ENCODE peak calls at places on chromosomes 13 and 19, in ten cellular contexts. One of them, this sample, is unnamed.

GRCh38 chr13:51249254-51249653 is 27.1 kb downstream of the FAM124A start:
- DNase-seq in Caco-2: no peak
- DNase-seq in stimulated activated CD4-positive, alpha-beta T cell treated with anti-CD3 and anti-CD28 coated beads, Interleukin-2, amount 100 ng/mL, for 48 hours: no peak
- DNase-seq in CD4-positive, alpha-beta T cell: no peak
- DNase-seq in stimulated activated CD8-positive, alpha-beta memory T cell treated with anti-CD3 and anti-CD28 coated beads, Interleukin-7, amount 100 ng/mL, for 1 hour: no peak
- DNase-seq in fibroblast of pulmonary artery: no peak
- DNase-seq in COLO829: no peak
- DNase-seq in RPMI8226: no peak
- DNase-seq in activated CD4-positive, alpha-beta T cell treated with anti-CD3 and anti-CD28 coated beads, Interleukin-2, amount 50 U/mL, for 1 hour: no peak
- DNase-seq in NCI-H2029: no peak
- DNase-seq in this sample: no peak

GRCh38 chr19:2997720-2998119 is 20.4 kb downstream of the TLE6 start:
- DNase-seq in Caco-2: no peak
- DNase-seq in stimulated activated CD4-positive, alpha-beta T cell treated with anti-CD3 and anti-CD28 coated beads, Interleukin-2, amount 100 ng/mL, for 48 hours: no peak
- DNase-seq in CD4-positive, alpha-beta T cell: no peak
- DNase-seq in stimulated activated CD8-positive, alpha-beta memory T cell treated with anti-CD3 and anti-CD28 coated beads, Interleukin-7, amount 100 ng/mL, for 1 hour: no peak
- DNase-seq in fibroblast of pulmonary artery: no peak
- DNase-seq in COLO829: no peak
- DNase-seq in RPMI8226: no peak
- DNase-seq in activated CD4-positive, alpha-beta T cell treated with anti-CD3 and anti-CD28 coated beads, Interleukin-2, amount 50 U/mL, for 1 hour: no peak
- DNase-seq in NCI-H2029: no peak
- DNase-seq in this sample: no peak

GRCh38 chr13:51221674-51222509 is at the start of gene FAM124A:
- DNase-seq in Caco-2: peak
- DNase-seq in stimulated activated CD4-positive, alpha-beta T cell treated with anti-CD3 and anti-CD28 coated beads, Interleukin-2, amount 100 ng/mL, for 48 hours: peak
- DNase-seq in CD4-positive, alpha-beta T cell: no peak
- DNase-seq in stimulated activated CD8-positive, alpha-beta memory T cell treated with anti-CD3 and anti-CD28 coated beads, Interleukin-7, amount 100 ng/mL, for 1 hour: no peak
- DNase-seq in fibroblast of pulmonary artery: no peak
- DNase-seq in COLO829: no peak
- DNase-seq in RPMI8226: peak
- DNase-seq in activated CD4-positive, alpha-beta T cell treated with anti-CD3 and anti-CD28 coated beads, Interleukin-2, amount 50 U/mL, for 1 hour: peak
- DNase-seq in NCI-H2029: peak
- DNase-seq in this sample: peak

GRCh38 chr19:55284405-55285058 is 735 bp downstream of the BRSK1 start:
- DNase-seq in Caco-2: peak
- DNase-seq in stimulated activated CD4-positive, alpha-beta T cell treated with anti-CD3 and anti-CD28 coated beads, Interleukin-2, amount 100 ng/mL, for 48 hours: no peak
- DNase-seq in CD4-positive, alpha-beta T cell: no peak
- DNase-seq in stimulated activated CD8-positive, alpha-beta memory T cell treated with anti-CD3 and anti-CD28 coated beads, Interleukin-7, amount 100 ng/mL, for 1 hour: no peak
- DNase-seq in fibroblast of pulmonary artery: no peak
- DNase-seq in COLO829: no peak
- DNase-seq in RPMI8226: no peak
- DNase-seq in activated CD4-positive, alpha-beta T cell treated with anti-CD3 and anti-CD28 coated beads, Interleukin-2, amount 50 U/mL, for 1 hour: no peak
- DNase-seq in NCI-H2029: no peak
- DNase-seq in this sample: no peak

GRCh38 chr13:33739254-33739653 is 78.7 kb upstream of the RFC3 start:
- DNase-seq in Caco-2: no peak
- DNase-seq in stimulated activated CD4-positive, alpha-beta T cell treated with anti-CD3 and anti-CD28 coated beads, Interleukin-2, amount 100 ng/mL, for 48 hours: no peak
- DNase-seq in CD4-positive, alpha-beta T cell: no peak
- DNase-seq in stimulated activated CD8-positive, alpha-beta memory T cell treated with anti-CD3 and anti-CD28 coated beads, Interleukin-7, amount 100 ng/mL, for 1 hour: no peak
- DNase-seq in fibroblast of pulmonary artery: no peak
- DNase-seq in COLO829: no peak
- DNase-seq in RPMI8226: no peak
- DNase-seq in activated CD4-positive, alpha-beta T cell treated with anti-CD3 and anti-CD28 coated beads, Interleukin-2, amount 50 U/mL, for 1 hour: no peak
- DNase-seq in NCI-H2029: no peak
- DNase-seq in this sample: no peak

GRCh38 chr13:41463823-41464602 is 6.7 kb downstream of the RGCC start:
- DNase-seq in Caco-2: no peak
- DNase-seq in stimulated activated CD4-positive, alpha-beta T cell treated with anti-CD3 and anti-CD28 coated beads, Interleukin-2, amount 100 ng/mL, for 48 hours: peak
- DNase-seq in CD4-positive, alpha-beta T cell: peak
- DNase-seq in stimulated activated CD8-positive, alpha-beta memory T cell treated with anti-CD3 and anti-CD28 coated beads, Interleukin-7, amount 100 ng/mL, for 1 hour: no peak
- DNase-seq in fibroblast of pulmonary artery: no peak
- DNase-seq in COLO829: no peak
- DNase-seq in RPMI8226: no peak
- DNase-seq in activated CD4-positive, alpha-beta T cell treated with anti-CD3 and anti-CD28 coated beads, Interleukin-2, amount 50 U/mL, for 1 hour: peak
- DNase-seq in NCI-H2029: no peak
- DNase-seq in this sample: peak

GRCh38 chr13:30744056-30744684 is 8.8 kb downstream of the ALOX5AP start:
- DNase-seq in Caco-2: no peak
- DNase-seq in stimulated activated CD4-positive, alpha-beta T cell treated with anti-CD3 and anti-CD28 coated beads, Interleukin-2, amount 100 ng/mL, for 48 hours: peak
- DNase-seq in CD4-positive, alpha-beta T cell: peak
- DNase-seq in stimulated activated CD8-positive, alpha-beta memory T cell treated with anti-CD3 and anti-CD28 coated beads, Interleukin-7, amount 100 ng/mL, for 1 hour: peak
- DNase-seq in fibroblast of pulmonary artery: no peak
- DNase-seq in COLO829: no peak
- DNase-seq in RPMI8226: peak
- DNase-seq in activated CD4-positive, alpha-beta T cell treated with anti-CD3 and anti-CD28 coated beads, Interleukin-2, amount 50 U/mL, for 1 hour: peak
- DNase-seq in NCI-H2029: no peak
- DNase-seq in this sample: peak

GRCh38 chr13:26037302-26037701 is 14.5 kb downstream of the SHISA2 start:
- DNase-seq in Caco-2: peak
- DNase-seq in stimulated activated CD4-positive, alpha-beta T cell treated with anti-CD3 and anti-CD28 coated beads, Interleukin-2, amount 100 ng/mL, for 48 hours: no peak
- DNase-seq in CD4-positive, alpha-beta T cell: no peak
- DNase-seq in stimulated activated CD8-positive, alpha-beta memory T cell treated with anti-CD3 and anti-CD28 coated beads, Interleukin-7, amount 100 ng/mL, for 1 hour: no peak
- DNase-seq in fibroblast of pulmonary artery: no peak
- DNase-seq in COLO829: no peak
- DNase-seq in RPMI8226: peak
- DNase-seq in activated CD4-positive, alpha-beta T cell treated with anti-CD3 and anti-CD28 coated beads, Interleukin-2, amount 50 U/mL, for 1 hour: no peak
- DNase-seq in NCI-H2029: no peak
- DNase-seq in this sample: peak

GRCh38 chr13:112931028-112931934 is 37.7 kb upstream of the MCF2L start:
- DNase-seq in Caco-2: peak
- DNase-seq in stimulated activated CD4-positive, alpha-beta T cell treated with anti-CD3 and anti-CD28 coated beads, Interleukin-2, amount 100 ng/mL, for 48 hours: no peak
- DNase-seq in CD4-positive, alpha-beta T cell: no peak
- DNase-seq in stimulated activated CD8-positive, alpha-beta memory T cell treated with anti-CD3 and anti-CD28 coated beads, Interleukin-7, amount 100 ng/mL, for 1 hour: no peak
- DNase-seq in fibroblast of pulmonary artery: peak
- DNase-seq in COLO829: peak
- DNase-seq in RPMI8226: peak
- DNase-seq in activated CD4-positive, alpha-beta T cell treated with anti-CD3 and anti-CD28 coated beads, Interleukin-2, amount 50 U/mL, for 1 hour: no peak
- DNase-seq in NCI-H2029: peak
- DNase-seq in this sample: peak

GRCh38 chr19:47267350-47267759 is 7.3 kb upstream of the INAFM1 start:
- DNase-seq in Caco-2: no peak
- DNase-seq in stimulated activated CD4-positive, alpha-beta T cell treated with anti-CD3 and anti-CD28 coated beads, Interleukin-2, amount 100 ng/mL, for 48 hours: no peak
- DNase-seq in CD4-positive, alpha-beta T cell: no peak
- DNase-seq in stimulated activated CD8-positive, alpha-beta memory T cell treated with anti-CD3 and anti-CD28 coated beads, Interleukin-7, amount 100 ng/mL, for 1 hour: no peak
- DNase-seq in fibroblast of pulmonary artery: no peak
- DNase-seq in COLO829: no peak
- DNase-seq in RPMI8226: no peak
- DNase-seq in activated CD4-positive, alpha-beta T cell treated with anti-CD3 and anti-CD28 coated beads, Interleukin-2, amount 50 U/mL, for 1 hour: no peak
- DNase-seq in NCI-H2029: no peak
- DNase-seq in this sample: no peak

GRCh38 chr19:11261902-11262839 is at the start of gene DOCK6:
- DNase-seq in Caco-2: peak
- DNase-seq in stimulated activated CD4-positive, alpha-beta T cell treated with anti-CD3 and anti-CD28 coated beads, Interleukin-2, amount 100 ng/mL, for 48 hours: peak
- DNase-seq in CD4-positive, alpha-beta T cell: no peak
- DNase-seq in stimulated activated CD8-positive, alpha-beta memory T cell treated with anti-CD3 and anti-CD28 coated beads, Interleukin-7, amount 100 ng/mL, for 1 hour: no peak
- DNase-seq in fibroblast of pulmonary artery: no peak
- DNase-seq in COLO829: no peak
- DNase-seq in RPMI8226: peak
- DNase-seq in activated CD4-positive, alpha-beta T cell treated with anti-CD3 and anti-CD28 coated beads, Interleukin-2, amount 50 U/mL, for 1 hour: peak
- DNase-seq in NCI-H2029: no peak
- DNase-seq in this sample: peak

GRCh38 chr19:39829702-39830275 is 4.2 kb downstream of the DYRK1B start:
- DNase-seq in Caco-2: no peak
- DNase-seq in stimulated activated CD4-positive, alpha-beta T cell treated with anti-CD3 and anti-CD28 coated beads, Interleukin-2, amount 100 ng/mL, for 48 hours: no peak
- DNase-seq in CD4-positive, alpha-beta T cell: no peak
- DNase-seq in stimulated activated CD8-positive, alpha-beta memory T cell treated with anti-CD3 and anti-CD28 coated beads, Interleukin-7, amount 100 ng/mL, for 1 hour: no peak
- DNase-seq in fibroblast of pulmonary artery: no peak
- DNase-seq in COLO829: no peak
- DNase-seq in RPMI8226: no peak
- DNase-seq in activated CD4-positive, alpha-beta T cell treated with anti-CD3 and anti-CD28 coated beads, Interleukin-2, amount 50 U/mL, for 1 hour: no peak
- DNase-seq in NCI-H2029: no peak
- DNase-seq in this sample: no peak

GRCh38 chr19:5624154-5624663 is 1.3 kb downstream of the SAFB start:
- DNase-seq in Caco-2: peak
- DNase-seq in stimulated activated CD4-positive, alpha-beta T cell treated with anti-CD3 and anti-CD28 coated beads, Interleukin-2, amount 100 ng/mL, for 48 hours: no peak
- DNase-seq in CD4-positive, alpha-beta T cell: no peak
- DNase-seq in stimulated activated CD8-positive, alpha-beta memory T cell treated with anti-CD3 and anti-CD28 coated beads, Interleukin-7, amount 100 ng/mL, for 1 hour: no peak
- DNase-seq in fibroblast of pulmonary artery: peak
- DNase-seq in COLO829: no peak
- DNase-seq in RPMI8226: peak
- DNase-seq in activated CD4-positive, alpha-beta T cell treated with anti-CD3 and anti-CD28 coated beads, Interleukin-2, amount 50 U/mL, for 1 hour: peak
- DNase-seq in NCI-H2029: peak
- DNase-seq in this sample: peak

GRCh38 chr13:49502954-49503353 is 7.2 kb downstream of the PHF11 start:
- DNase-seq in Caco-2: no peak
- DNase-seq in stimulated activated CD4-positive, alpha-beta T cell treated with anti-CD3 and anti-CD28 coated beads, Interleukin-2, amount 100 ng/mL, for 48 hours: no peak
- DNase-seq in CD4-positive, alpha-beta T cell: no peak
- DNase-seq in stimulated activated CD8-positive, alpha-beta memory T cell treated with anti-CD3 and anti-CD28 coated beads, Interleukin-7, amount 100 ng/mL, for 1 hour: no peak
- DNase-seq in fibroblast of pulmonary artery: peak
- DNase-seq in COLO829: no peak
- DNase-seq in RPMI8226: no peak
- DNase-seq in activated CD4-positive, alpha-beta T cell treated with anti-CD3 and anti-CD28 coated beads, Interleukin-2, amount 50 U/mL, for 1 hour: no peak
- DNase-seq in NCI-H2029: no peak
- DNase-seq in this sample: no peak

GRCh38 chr13:49220035-49220855 is at the start of gene MLNR:
- DNase-seq in Caco-2: peak
- DNase-seq in stimulated activated CD4-positive, alpha-beta T cell treated with anti-CD3 and anti-CD28 coated beads, Interleukin-2, amount 100 ng/mL, for 48 hours: peak
- DNase-seq in CD4-positive, alpha-beta T cell: no peak
- DNase-seq in stimulated activated CD8-positive, alpha-beta memory T cell treated with anti-CD3 and anti-CD28 coated beads, Interleukin-7, amount 100 ng/mL, for 1 hour: no peak
- DNase-seq in fibroblast of pulmonary artery: no peak
- DNase-seq in COLO829: no peak
- DNase-seq in RPMI8226: no peak
- DNase-seq in activated CD4-positive, alpha-beta T cell treated with anti-CD3 and anti-CD28 coated beads, Interleukin-2, amount 50 U/mL, for 1 hour: peak
- DNase-seq in NCI-H2029: no peak
- DNase-seq in this sample: no peak

GRCh38 chr19:57558525-57558924 is 1.1 kb downstream of the ZNF550 start:
- DNase-seq in Caco-2: no peak
- DNase-seq in stimulated activated CD4-positive, alpha-beta T cell treated with anti-CD3 and anti-CD28 coated beads, Interleukin-2, amount 100 ng/mL, for 48 hours: no peak
- DNase-seq in CD4-positive, alpha-beta T cell: no peak
- DNase-seq in stimulated activated CD8-positive, alpha-beta memory T cell treated with anti-CD3 and anti-CD28 coated beads, Interleukin-7, amount 100 ng/mL, for 1 hour: no peak
- DNase-seq in fibroblast of pulmonary artery: peak
- DNase-seq in COLO829: no peak
- DNase-seq in RPMI8226: no peak
- DNase-seq in activated CD4-positive, alpha-beta T cell treated with anti-CD3 and anti-CD28 coated beads, Interleukin-2, amount 50 U/mL, for 1 hour: no peak
- DNase-seq in NCI-H2029: no peak
- DNase-seq in this sample: peak

GRCh38 chr13:51614350-51614786 is 30.1 kb downstream of the WDFY2 start:
- DNase-seq in Caco-2: no peak
- DNase-seq in stimulated activated CD4-positive, alpha-beta T cell treated with anti-CD3 and anti-CD28 coated beads, Interleukin-2, amount 100 ng/mL, for 48 hours: peak
- DNase-seq in CD4-positive, alpha-beta T cell: peak
- DNase-seq in stimulated activated CD8-positive, alpha-beta memory T cell treated with anti-CD3 and anti-CD28 coated beads, Interleukin-7, amount 100 ng/mL, for 1 hour: no peak
- DNase-seq in fibroblast of pulmonary artery: no peak
- DNase-seq in COLO829: no peak
- DNase-seq in RPMI8226: no peak
- DNase-seq in activated CD4-positive, alpha-beta T cell treated with anti-CD3 and anti-CD28 coated beads, Interleukin-2, amount 50 U/mL, for 1 hour: peak
- DNase-seq in NCI-H2029: peak
- DNase-seq in this sample: no peak

GRCh38 chr13:97978661-97979450 is 25.4 kb downstream of the IPO5 start:
- DNase-seq in Caco-2: no peak
- DNase-seq in stimulated activated CD4-positive, alpha-beta T cell treated with anti-CD3 and anti-CD28 coated beads, Interleukin-2, amount 100 ng/mL, for 48 hours: no peak
- DNase-seq in CD4-positive, alpha-beta T cell: no peak
- DNase-seq in stimulated activated CD8-positive, alpha-beta memory T cell treated with anti-CD3 and anti-CD28 coated beads, Interleukin-7, amount 100 ng/mL, for 1 hour: no peak
- DNase-seq in fibroblast of pulmonary artery: peak
- DNase-seq in COLO829: no peak
- DNase-seq in RPMI8226: no peak
- DNase-seq in activated CD4-positive, alpha-beta T cell treated with anti-CD3 and anti-CD28 coated beads, Interleukin-2, amount 50 U/mL, for 1 hour: no peak
- DNase-seq in NCI-H2029: no peak
- DNase-seq in this sample: peak

GRCh38 chr13:111006508-111007031 is 91.7 kb upstream of the ANKRD10 start:
- DNase-seq in Caco-2: no peak
- DNase-seq in stimulated activated CD4-positive, alpha-beta T cell treated with anti-CD3 and anti-CD28 coated beads, Interleukin-2, amount 100 ng/mL, for 48 hours: no peak
- DNase-seq in CD4-positive, alpha-beta T cell: no peak
- DNase-seq in stimulated activated CD8-positive, alpha-beta memory T cell treated with anti-CD3 and anti-CD28 coated beads, Interleukin-7, amount 100 ng/mL, for 1 hour: no peak
- DNase-seq in fibroblast of pulmonary artery: peak
- DNase-seq in COLO829: peak
- DNase-seq in RPMI8226: no peak
- DNase-seq in activated CD4-positive, alpha-beta T cell treated with anti-CD3 and anti-CD28 coated beads, Interleukin-2, amount 50 U/mL, for 1 hour: no peak
- DNase-seq in NCI-H2029: no peak
- DNase-seq in this sample: no peak

GRCh38 chr13:111047326-111047725 is 67.8 kb upstream of the ARHGEF7 start:
- DNase-seq in Caco-2: no peak
- DNase-seq in stimulated activated CD4-positive, alpha-beta T cell treated with anti-CD3 and anti-CD28 coated beads, Interleukin-2, amount 100 ng/mL, for 48 hours: no peak
- DNase-seq in CD4-positive, alpha-beta T cell: no peak
- DNase-seq in stimulated activated CD8-positive, alpha-beta memory T cell treated with anti-CD3 and anti-CD28 coated beads, Interleukin-7, amount 100 ng/mL, for 1 hour: no peak
- DNase-seq in fibroblast of pulmonary artery: no peak
- DNase-seq in COLO829: no peak
- DNase-seq in RPMI8226: no peak
- DNase-seq in activated CD4-positive, alpha-beta T cell treated with anti-CD3 and anti-CD28 coated beads, Interleukin-2, amount 50 U/mL, for 1 hour: no peak
- DNase-seq in NCI-H2029: no peak
- DNase-seq in this sample: no peak

GRCh38 chr19:3132971-3133792 is 2.7 kb upstream of the GNA15 start:
- DNase-seq in Caco-2: no peak
- DNase-seq in stimulated activated CD4-positive, alpha-beta T cell treated with anti-CD3 and anti-CD28 coated beads, Interleukin-2, amount 100 ng/mL, for 48 hours: peak
- DNase-seq in CD4-positive, alpha-beta T cell: peak
- DNase-seq in stimulated activated CD8-positive, alpha-beta memory T cell treated with anti-CD3 and anti-CD28 coated beads, Interleukin-7, amount 100 ng/mL, for 1 hour: peak
- DNase-seq in fibroblast of pulmonary artery: peak
- DNase-seq in COLO829: no peak
- DNase-seq in RPMI8226: peak
- DNase-seq in activated CD4-positive, alpha-beta T cell treated with anti-CD3 and anti-CD28 coated beads, Interleukin-2, amount 50 U/mL, for 1 hour: peak
- DNase-seq in NCI-H2029: no peak
- DNase-seq in this sample: peak

GRCh38 chr13:98751397-98752110 is 918 bp downstream of the SLC15A1 start:
- DNase-seq in Caco-2: peak
- DNase-seq in stimulated activated CD4-positive, alpha-beta T cell treated with anti-CD3 and anti-CD28 coated beads, Interleukin-2, amount 100 ng/mL, for 48 hours: no peak
- DNase-seq in CD4-positive, alpha-beta T cell: no peak
- DNase-seq in stimulated activated CD8-positive, alpha-beta memory T cell treated with anti-CD3 and anti-CD28 coated beads, Interleukin-7, amount 100 ng/mL, for 1 hour: no peak
- DNase-seq in fibroblast of pulmonary artery: peak
- DNase-seq in COLO829: no peak
- DNase-seq in RPMI8226: no peak
- DNase-seq in activated CD4-positive, alpha-beta T cell treated with anti-CD3 and anti-CD28 coated beads, Interleukin-2, amount 50 U/mL, for 1 hour: no peak
- DNase-seq in NCI-H2029: no peak
- DNase-seq in this sample: no peak

GRCh38 chr13:31846984-31847752 is 107.8 kb downstream of the RXFP2 start:
- DNase-seq in Caco-2: no peak
- DNase-seq in stimulated activated CD4-positive, alpha-beta T cell treated with anti-CD3 and anti-CD28 coated beads, Interleukin-2, amount 100 ng/mL, for 48 hours: no peak
- DNase-seq in CD4-positive, alpha-beta T cell: no peak
- DNase-seq in stimulated activated CD8-positive, alpha-beta memory T cell treated with anti-CD3 and anti-CD28 coated beads, Interleukin-7, amount 100 ng/mL, for 1 hour: no peak
- DNase-seq in fibroblast of pulmonary artery: no peak
- DNase-seq in COLO829: no peak
- DNase-seq in RPMI8226: no peak
- DNase-seq in activated CD4-positive, alpha-beta T cell treated with anti-CD3 and anti-CD28 coated beads, Interleukin-2, amount 50 U/mL, for 1 hour: no peak
- DNase-seq in NCI-H2029: no peak
- DNase-seq in this sample: no peak

GRCh38 chr13:110978390-110978789 is 63.5 kb upstream of the ANKRD10 start:
- DNase-seq in Caco-2: no peak
- DNase-seq in stimulated activated CD4-positive, alpha-beta T cell treated with anti-CD3 and anti-CD28 coated beads, Interleukin-2, amount 100 ng/mL, for 48 hours: no peak
- DNase-seq in CD4-positive, alpha-beta T cell: no peak
- DNase-seq in stimulated activated CD8-positive, alpha-beta memory T cell treated with anti-CD3 and anti-CD28 coated beads, Interleukin-7, amount 100 ng/mL, for 1 hour: no peak
- DNase-seq in fibroblast of pulmonary artery: peak
- DNase-seq in COLO829: no peak
- DNase-seq in RPMI8226: no peak
- DNase-seq in activated CD4-positive, alpha-beta T cell treated with anti-CD3 and anti-CD28 coated beads, Interleukin-2, amount 50 U/mL, for 1 hour: no peak
- DNase-seq in NCI-H2029: no peak
- DNase-seq in this sample: peak

This sample was measured in OCI-M1.